ENCODE peak calls at places on chromosome 17, in ten cellular contexts. Q is CD4-positive, alpha-beta memory T cell; K is CD8-positive, alpha-beta memory T cell; U is astrocyte of the spinal cord; G is mesenchymal stem cell; N is pancreas; J is upper lobe of right lung; H is tibial nerve; V is HCT116; L is body of pancreas. M is an unnamed sample.

GRCh38 chr17:49913226-49914095 is 55.5 kb upstream of the DLX4 start:
- DNase-seq in N (no peak), V (peak; percentile 23), K (no peak), G (peak; percentile 4), H (no peak), U (peak; percentile 70), L (no peak), J (no peak), Q (no peak), M (no peak)

GRCh38 chr17:7486181-7486580 is 2.0 kb downstream of the POLR2A start:
- DNase-seq in V (no peak), J (no peak), L (no peak), N (no peak), Q (no peak), U (peak; percentile 33), G (peak; percentile 54), K (no peak), H (no peak), M (no peak)

GRCh38 chr17:7262192-7263070 is at the start of gene CLDN7:
- DNase-seq in Q (no peak), H (no peak), N (peak; percentile 95), K (no peak), J (peak; percentile 95), V (peak; percentile 93), G (no peak), L (peak; percentile 94), U (no peak), M (no peak)

GRCh38 chr17:15351925-15352324 is 10.5 kb upstream of the TEKT3 start:
- DNase-seq in L (no peak), Q (no peak), J (no peak), V (no peak), H (peak; percentile 73), G (peak; percentile 65), N (no peak), K (no peak), U (peak; percentile 37), M (no peak)

GRCh38 chr17:14304876-14305636 is 4.2 kb downstream of the HS3ST3B1 start:
- DNase-seq in N (no peak), K (no peak), V (no peak), L (no peak), Q (no peak), J (no peak), H (no peak), G (peak; percentile 55), U (peak; percentile 38), M (no peak)

GRCh38 chr17:4898351-4898750 is 985 bp upstream of the C17orf107 start:
- DNase-seq in Q (no peak), N (peak; percentile 48), U (no peak), G (no peak), V (no peak), L (peak; percentile 51), K (no peak), J (no peak), H (no peak), M (no peak)

GRCh38 chr17:82399601-82400101 is 18.5 kb upstream of the HEXD start:
- DNase-seq in L (no peak), K (no peak), N (no peak), V (no peak), J (no peak), U (no peak), G (no peak), H (no peak), Q (no peak), M (no peak)

GRCh38 chr17:144936-145670 is 7.7 kb downstream of the SCGB1C2 start:
- DNase-seq in H (peak; percentile 3), V (no peak), K (no peak), N (peak; percentile 18), L (no peak), U (no peak), Q (no peak), G (no peak), J (peak; percentile 25), M (no peak)

GRCh38 chr17:10772425-10773380 is 31.2 kb downstream of the TMEM238L start:
- DNase-seq in G (no peak), H (no peak), Q (peak; percentile 5), J (no peak), N (peak; percentile 74), L (peak; percentile 68), K (no peak), V (peak; percentile 26), U (no peak), M (no peak)

GRCh38 chr17:30414486-30414885 is 35.8 kb downstream of the CPD start:
- DNase-seq in V (no peak), J (no peak), G (no peak), Q (no peak), N (no peak), L (no peak), H (no peak), U (no peak), K (no peak), M (no peak)

GRCh38 chr17:40326014-40326831 is 17.2 kb downstream of the RARA start:
- DNase-seq in K (peak; percentile 85), U (no peak), H (no peak), J (no peak), L (no peak), G (no peak), N (no peak), Q (peak; percentile 68), V (no peak), M (peak; percentile 67)
- H3K4me3 ChIP-seq in K (peak overlapping the region; percentile 67), U (no peak overlapping the region), H (no peak overlapping the region), J (no peak overlapping the region), L (no peak overlapping the region), G (no peak overlapping the region), N (no peak overlapping the region), Q (peak overlapping the region; percentile 19), V (no peak overlapping the region), M (peak overlapping the region; percentile 52)

GRCh38 chr17:3049705-3050295 is 13.6 kb downstream of the OR1D5 start:
- DNase-seq in K (no peak), J (no peak), U (no peak), H (no peak), G (no peak), V (no peak), Q (no peak), N (no peak), L (no peak), M (no peak)
- H3K4me3 ChIP-seq in K (no peak overlapping the region), J (peak overlapping the region; percentile 73), U (no peak overlapping the region), H (no peak overlapping the region), G (no peak overlapping the region), V (peak overlapping the region; percentile 71), Q (peak overlapping the region; percentile 94), N (no peak overlapping the region), L (no peak overlapping the region), M (peak overlapping the region; percentile 88)

GRCh38 chr17:76735586-76736348 is 1.4 kb downstream of the SRSF2 start:
- DNase-seq in L (no peak), J (no peak), V (no peak), Q (no peak), H (no peak), K (no peak), N (no peak), U (no peak), G (no peak), M (no peak)

GRCh38 chr17:76733618-76733957 is 3.5 kb downstream of the SRSF2 start:
- DNase-seq in G (no peak), J (no peak), L (no peak), U (no peak), K (no peak), Q (no peak), N (no peak), H (no peak), V (no peak), M (no peak)

GRCh38 chr17:76736349-76737081 is 616 bp downstream of the SRSF2 start:
- DNase-seq in V (no peak), N (peak; percentile 79), H (peak; percentile 45), L (peak; percentile 78), Q (peak; percentile 61), K (peak; percentile 78), J (peak; percentile 91), U (peak; percentile 65), G (peak; percentile 76), M (peak; percentile 49)

GRCh38 chr17:76734080-76734840 is 2.9 kb downstream of the SRSF2 start:
- DNase-seq in U (no peak), L (no peak), J (no peak), V (no peak), H (no peak), G (peak; percentile 60), N (no peak), K (no peak), Q (no peak), M (no peak)

DNA sequence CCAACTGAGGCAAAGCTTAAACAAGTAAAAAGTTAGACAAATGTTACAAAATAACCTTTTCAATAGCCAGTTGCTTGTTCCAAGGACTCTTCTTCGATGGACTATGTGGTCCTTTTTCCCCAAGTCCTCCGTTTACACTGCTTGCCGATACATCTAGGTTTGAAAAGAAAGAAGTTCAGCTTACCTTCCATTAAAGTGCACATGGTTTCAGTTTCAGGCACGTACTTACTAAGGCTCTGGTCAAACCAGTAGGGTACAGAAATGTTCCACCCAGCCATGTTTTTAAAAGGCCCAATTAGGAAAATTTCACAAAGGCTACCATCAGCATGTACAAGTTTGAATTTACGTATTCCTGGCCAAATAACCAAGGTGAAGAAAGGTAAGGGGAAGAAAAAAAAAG is 2.1 kb downstream of the SRSF2 start:
- DNase-seq in Q (no peak), N (no peak), L (no peak), G (peak; percentile 70), K (no peak), J (no peak), H (no peak), V (no peak), U (peak; percentile 54), M (no peak)
- H3K4me3 ChIP-seq in Q (peak overlapping the region; percentile 74), N (no peak overlapping the region), L (peak overlapping the region; percentile 85), G (no peak overlapping the region), K (peak overlapping the region; percentile 94), J (peak overlapping the region; percentile 95), H (no peak overlapping the region), V (peak overlapping the region; percentile 71), U (peak overlapping the region; percentile 92), M (peak overlapping the region; percentile 97)

GRCh38 chr17:72618018-72618509 is 474.4 kb downstream of the SLC39A11 start:
- DNase-seq in Q (peak; percentile 61), J (no peak), U (no peak), G (no peak), K (peak; percentile 57), H (no peak), L (peak; percentile 47), N (peak; percentile 54), V (peak; percentile 66), M (peak; percentile 27)

GRCh38 chr17:72616457-72616856 is 476.0 kb downstream of the SLC39A11 start:
- DNase-seq in N (no peak), G (no peak), K (no peak), J (no peak), H (no peak), U (no peak), V (no peak), Q (no peak), L (no peak), M (no peak)

GRCh38 chr17:72615627-72615991 is 476.9 kb downstream of the SLC39A11 start:
- DNase-seq in L (no peak), U (no peak), Q (no peak), G (no peak), N (no peak), J (no peak), K (no peak), V (no peak), H (no peak), M (no peak)

GRCh38 chr17:72614871-72615626 is 477.4 kb downstream of the SLC39A11 start:
- DNase-seq in Q (no peak), V (peak; percentile 81), N (peak; percentile 65), K (no peak), G (peak; percentile 54), L (peak; percentile 56), U (peak; percentile 81), H (no peak), J (no peak), M (no peak)

DNA sequence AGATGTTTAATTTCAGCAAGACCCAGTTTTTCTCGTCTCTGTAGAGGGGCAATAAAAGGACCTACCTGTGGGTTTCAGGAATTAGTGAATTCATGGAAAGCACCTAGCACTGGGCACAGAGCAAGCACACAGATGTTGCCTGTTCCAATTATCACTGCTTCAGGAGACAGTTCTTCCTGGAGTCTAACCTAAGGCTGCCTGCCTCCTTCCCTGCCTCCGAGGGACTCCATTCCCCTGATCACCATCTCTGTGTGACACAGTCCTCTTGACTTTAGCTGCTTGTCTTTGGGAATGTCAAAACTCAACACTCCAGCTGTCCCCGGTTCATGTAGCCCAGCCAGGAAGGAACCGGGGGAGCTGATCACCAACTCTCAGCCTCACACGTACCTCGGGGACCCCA is 474.9 kb downstream of the SLC39A11 start:
- DNase-seq in N (no peak), H (no peak), J (no peak), K (no peak), V (no peak), L (no peak), U (no peak), Q (no peak), G (no peak), M (no peak)
- H3K4me3 ChIP-seq in N (no peak overlapping the region), H (no peak overlapping the region), J (no peak overlapping the region), K (peak overlapping the region; percentile 24), V (peak overlapping the region; percentile 47), L (no peak overlapping the region), U (no peak overlapping the region), Q (peak overlapping the region; percentile 11), G (no peak overlapping the region), M (peak overlapping the region; percentile 24)